ENCODE peak calls at places on chromosome 15, in four cellular contexts. One of them, this sample, is unnamed.

GRCh38 chr15:48522123-48522522 is 123.4 kb downstream of the FBN1 start:
- DNase-seq in OCI-LY7: no peak
- DNase-seq in RWPE2: no peak
- DNase-seq in kidney: no peak
- DNase-seq in this sample: no peak

GRCh38 chr15:91471410-91471993 is 371.4 kb downstream of the SV2B start:
- DNase-seq in RWPE2: no peak
- DNase-seq in kidney: no peak
- DNase-seq in OCI-LY7: no peak
- DNase-seq in this sample: no peak

GRCh38 chr15:50945725-50946124 is 37.2 kb downstream of the AP4E1 start:
- DNase-seq in kidney: no peak
- DNase-seq in OCI-LY7: no peak
- DNase-seq in RWPE2: no peak
- DNase-seq in this sample: no peak

GRCh38 chr15:76575177-76576078 is 238.9 kb downstream of the ISL2 start:
- DNase-seq in RWPE2: no peak
- DNase-seq in OCI-LY7: peak
- DNase-seq in kidney: no peak
- DNase-seq in this sample: no peak

GRCh38 chr15:72968531-72968922 is 83.7 kb upstream of the NEO1 start:
- DNase-seq in kidney: no peak
- DNase-seq in OCI-LY7: no peak
- DNase-seq in RWPE2: no peak
- DNase-seq in this sample: no peak

GRCh38 chr15:32936283-32936918 is 218.6 kb downstream of the GREM1 start:
- DNase-seq in kidney: no peak
- DNase-seq in RWPE2: no peak
- DNase-seq in OCI-LY7: peak
- DNase-seq in this sample: no peak

GRCh38 chr15:59170295-59170881 is 36.3 kb upstream of the LDHAL6B start:
- DNase-seq in kidney: peak
- DNase-seq in OCI-LY7: no peak
- DNase-seq in RWPE2: peak
- DNase-seq in this sample: no peak

GRCh38 chr15:63136742-63137141 is 15.1 kb downstream of the LACTB start:
- DNase-seq in kidney: no peak
- DNase-seq in OCI-LY7: no peak
- DNase-seq in RWPE2: no peak
- DNase-seq in this sample: no peak

GRCh38 chr15:69469467-69470191 is 17.0 kb downstream of the RPLP1 start:
- DNase-seq in RWPE2: peak
- DNase-seq in OCI-LY7: no peak
- DNase-seq in kidney: peak
- DNase-seq in this sample: no peak

GRCh38 chr15:69296606-69297005 is 2.1 kb upstream of the PAQR5 start:
- DNase-seq in OCI-LY7: no peak
- DNase-seq in kidney: no peak
- DNase-seq in RWPE2: peak
- DNase-seq in this sample: no peak

GRCh38 chr15:39131605-39132004 is 449.3 kb upstream of the THBS1 start:
- DNase-seq in RWPE2: no peak
- DNase-seq in OCI-LY7: no peak
- DNase-seq in kidney: no peak
- DNase-seq in this sample: no peak

GRCh38 chr15:57873564-57874209 is 167.2 kb downstream of the POLR2M start:
- DNase-seq in kidney: no peak
- DNase-seq in RWPE2: no peak
- DNase-seq in OCI-LY7: no peak
- DNase-seq in this sample: no peak

GRCh38 chr15:83843511-83843910 is 189.6 kb downstream of the ADAMTSL3 start:
- DNase-seq in kidney: no peak
- DNase-seq in RWPE2: no peak
- DNase-seq in OCI-LY7: no peak
- DNase-seq in this sample: no peak

GRCh38 chr15:84910928-84911623 is 26.6 kb downstream of the SLC28A1 start:
- DNase-seq in kidney: no peak
- DNase-seq in RWPE2: no peak
- DNase-seq in OCI-LY7: no peak
- DNase-seq in this sample: no peak

GRCh38 chr15:37824717-37825382 is 109.6 kb upstream of the TMCO5A start:
- DNase-seq in OCI-LY7: no peak
- DNase-seq in RWPE2: peak
- DNase-seq in kidney: no peak
- DNase-seq in this sample: no peak

GRCh38 chr15:72237286-72238224 is 6.6 kb upstream of the PKM start:
- DNase-seq in OCI-LY7: no peak
- DNase-seq in RWPE2: peak
- DNase-seq in kidney: peak
- DNase-seq in this sample: no peak

GRCh38 chr15:65309882-65310418 is 5.5 kb downstream of the RNU5B-1 start:
- DNase-seq in OCI-LY7: no peak
- DNase-seq in kidney: peak
- DNase-seq in RWPE2: no peak
- DNase-seq in this sample: peak

GRCh38 chr15:91508633-91509032 is 344.9 kb upstream of the SLCO3A1 start:
- DNase-seq in kidney: no peak
- DNase-seq in OCI-LY7: no peak
- DNase-seq in RWPE2: no peak
- DNase-seq in this sample: no peak

GRCh38 chr15:80585544-80586018 is 109.5 kb upstream of the ABHD17C start:
- DNase-seq in OCI-LY7: no peak
- DNase-seq in RWPE2: peak
- DNase-seq in kidney: no peak
- DNase-seq in this sample: no peak

DNA sequence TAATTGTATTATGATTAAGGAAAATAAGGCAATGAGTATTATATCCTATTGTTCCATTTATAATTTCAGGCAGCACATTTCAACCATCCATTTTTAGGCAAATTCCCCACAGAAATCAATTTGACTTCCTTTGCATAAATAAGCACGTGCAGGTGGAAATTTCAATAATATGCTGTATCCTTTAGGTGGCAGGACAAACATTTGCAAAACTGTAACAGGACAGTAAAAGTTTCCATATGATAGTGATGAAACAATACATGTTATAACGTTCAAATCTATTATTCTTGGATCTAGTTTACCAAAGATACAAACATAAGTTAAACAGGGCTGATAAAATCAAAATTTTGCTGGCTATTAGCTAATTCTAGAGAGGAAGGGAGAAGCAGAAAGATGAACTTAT is 8.5 kb downstream of the UACA start:
- DNase-seq in RWPE2: no peak
- DNase-seq in OCI-LY7: no peak
- DNase-seq in kidney: no peak
- DNase-seq in this sample: no peak
- TF ChIP-seq CTCF in RWPE2: peak
- TF ChIP-seq CTCF in OCI-LY7: no peak
- TF ChIP-seq CTCF in kidney: no peak
- TF ChIP-seq CTCF in this sample: peak

GRCh38 chr15:36595625-36596024 is 16.2 kb downstream of the CDIN1 start:
- DNase-seq in kidney: no peak
- DNase-seq in OCI-LY7: no peak
- DNase-seq in RWPE2: no peak
- DNase-seq in this sample: no peak

GRCh38 chr15:36594556-36595090 is 15.2 kb downstream of the CDIN1 start:
- DNase-seq in kidney: no peak
- DNase-seq in RWPE2: no peak
- DNase-seq in OCI-LY7: no peak
- DNase-seq in this sample: no peak

GRCh38 chr15:36591534-36592411 is 12.3 kb downstream of the CDIN1 start:
- DNase-seq in kidney: no peak
- DNase-seq in OCI-LY7: no peak
- DNase-seq in RWPE2: no peak
- DNase-seq in this sample: no peak

GRCh38 chr15:36589971-36590370 is 10.5 kb downstream of the CDIN1 start:
- DNase-seq in RWPE2: no peak
- DNase-seq in OCI-LY7: no peak
- DNase-seq in kidney: no peak
- DNase-seq in this sample: no peak

DNA sequence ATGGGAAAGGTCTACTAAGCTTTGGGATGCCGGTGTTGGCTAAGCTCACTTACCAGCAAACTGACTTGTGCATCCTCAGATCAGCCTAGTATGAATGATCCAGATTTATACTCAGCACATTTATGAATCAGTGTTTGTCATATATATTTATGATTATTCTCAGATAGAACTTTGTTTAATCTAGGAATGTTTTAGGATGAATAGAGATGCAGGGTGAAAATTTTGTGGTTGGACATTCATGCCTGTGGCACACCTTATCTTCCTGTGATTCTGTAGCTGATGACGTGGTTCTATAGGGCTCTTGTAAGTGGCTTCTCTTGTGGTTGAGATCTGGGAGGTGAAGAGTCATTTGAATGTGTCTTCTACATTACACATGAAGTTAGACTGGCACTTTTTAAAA is 11.4 kb downstream of the CDIN1 start:
- DNase-seq in OCI-LY7: no peak
- DNase-seq in kidney: no peak
- DNase-seq in RWPE2: no peak
- DNase-seq in this sample: no peak
- TF ChIP-seq CTCF in OCI-LY7: no peak
- TF ChIP-seq CTCF in kidney: no peak
- TF ChIP-seq CTCF in RWPE2: no peak
- TF ChIP-seq CTCF in this sample: no peak

GRCh38 chr15:34721802-34722795 is 32.7 kb downstream of the GJD2 start:
- DNase-seq in RWPE2: peak
- DNase-seq in kidney: peak
- DNase-seq in OCI-LY7: no peak
- DNase-seq in this sample: no peak
- TF ChIP-seq CTCF in RWPE2: peak
- TF ChIP-seq CTCF in kidney: peak
- TF ChIP-seq CTCF in OCI-LY7: no peak
- TF ChIP-seq CTCF in this sample: no peak

DNA sequence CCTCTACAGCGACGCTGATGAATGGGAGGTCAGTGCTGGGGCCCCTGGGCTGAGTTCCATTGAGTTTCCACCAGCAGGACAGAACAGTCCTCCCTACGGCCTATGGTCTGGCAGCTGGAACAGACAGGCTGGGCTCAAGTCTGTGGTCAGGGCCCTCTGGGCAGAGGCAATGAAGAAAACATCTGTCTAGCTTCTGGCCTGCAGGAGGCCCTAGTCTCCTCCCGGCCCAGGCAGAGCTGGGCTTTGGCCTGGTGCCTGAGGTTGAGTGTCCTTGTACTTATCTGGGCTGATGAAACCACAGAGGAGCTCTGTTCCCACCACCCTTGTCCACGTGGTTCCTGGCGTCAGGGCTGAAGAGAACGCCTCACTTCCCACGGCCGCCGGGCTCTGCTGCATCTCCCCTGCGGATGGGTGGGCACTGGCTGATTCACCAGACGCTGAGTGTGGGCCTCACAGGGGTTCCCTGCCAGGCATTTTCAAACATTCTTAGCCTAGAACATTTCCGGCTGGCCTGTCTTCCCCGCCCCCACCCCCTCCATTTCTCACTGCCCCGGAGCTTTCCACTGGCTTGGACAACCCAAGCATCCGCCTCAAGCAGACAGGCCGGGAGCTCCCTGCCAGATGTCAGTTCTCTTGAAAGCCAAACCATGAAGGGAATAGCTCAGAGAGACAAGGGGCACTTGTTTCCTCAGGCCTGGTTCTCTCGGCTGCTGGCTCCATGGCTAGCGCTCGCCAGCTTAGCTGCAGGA is 20.3 kb downstream of the PPCDC start:
- DNase-seq in OCI-LY7: peak
- DNase-seq in RWPE2: peak
- DNase-seq in kidney: peak
- DNase-seq in this sample: peak
- TF ChIP-seq CTCF in OCI-LY7: no peak
- TF ChIP-seq CTCF in RWPE2: no peak
- TF ChIP-seq CTCF in kidney: no peak
- TF ChIP-seq CTCF in this sample: peak

DNA sequence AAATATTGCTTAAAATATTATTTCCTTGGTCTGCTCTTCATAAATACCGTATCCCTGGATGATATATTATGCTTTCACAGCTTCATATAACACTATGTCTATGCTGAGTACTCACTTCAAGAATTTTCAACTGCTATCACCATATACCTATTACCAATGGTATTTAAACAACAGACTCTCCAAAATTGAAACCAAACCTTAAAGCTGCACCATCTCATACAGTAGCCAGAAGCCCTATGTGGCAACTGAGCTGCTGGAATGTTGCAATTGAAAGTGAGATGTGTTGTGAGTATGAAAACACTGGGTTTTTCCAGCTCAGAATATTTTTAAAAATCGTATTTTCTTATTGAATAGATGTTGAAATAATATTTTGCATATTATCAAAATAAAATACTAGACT is 130.1 kb upstream of the GOLGA6L6 start:
- DNase-seq in OCI-LY7: no peak
- DNase-seq in RWPE2: no peak
- DNase-seq in kidney: no peak
- DNase-seq in this sample: no peak
- TF ChIP-seq CTCF in OCI-LY7: no peak
- TF ChIP-seq CTCF in RWPE2: no peak
- TF ChIP-seq CTCF in kidney: no peak
- TF ChIP-seq CTCF in this sample: no peak

DNA sequence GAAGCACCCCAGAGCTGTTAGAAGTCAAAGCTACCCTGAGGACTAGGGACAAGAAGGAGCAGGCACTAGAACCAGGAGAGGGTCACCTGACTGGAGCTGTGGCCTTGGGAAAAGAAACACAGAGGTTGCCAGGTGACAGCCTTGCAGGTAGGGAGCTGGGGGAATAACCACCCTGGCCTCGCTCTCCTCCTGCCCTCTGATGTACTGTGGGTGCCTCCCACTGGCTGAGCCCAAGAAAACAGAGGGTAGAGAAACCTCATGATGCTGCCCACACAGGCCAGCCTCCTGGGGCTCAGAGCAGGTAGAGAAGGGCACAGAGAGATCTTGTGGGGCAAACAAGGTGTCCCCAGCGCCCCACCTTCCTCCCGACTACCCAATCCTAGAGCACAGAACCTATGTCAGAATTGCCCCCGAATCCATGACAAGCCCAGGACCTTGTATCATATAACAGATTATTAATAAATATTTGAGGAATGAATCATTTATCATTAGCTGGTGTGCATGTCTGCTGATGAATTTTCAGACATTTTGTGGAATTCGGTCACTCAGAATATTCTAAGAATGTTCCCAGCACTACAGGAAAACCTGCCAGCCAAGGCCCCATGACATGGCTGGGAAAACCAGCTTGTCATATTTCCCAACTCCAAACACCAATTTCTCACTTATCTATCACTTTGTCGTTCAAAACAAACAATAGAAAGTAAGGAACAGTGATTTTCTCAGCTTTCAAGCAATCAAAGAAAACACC is 59.8 kb upstream of the MEX3B start:
- DNase-seq in RWPE2: no peak
- DNase-seq in kidney: no peak
- DNase-seq in OCI-LY7: no peak
- DNase-seq in this sample: no peak
- TF ChIP-seq CTCF in RWPE2: peak
- TF ChIP-seq CTCF in kidney: no peak
- TF ChIP-seq CTCF in OCI-LY7: no peak
- TF ChIP-seq CTCF in this sample: peak

This sample was measured in chondrocyte.